ENCODE peak calls at places on chromosomes 4 and X, in ten cellular contexts. F, I, G, Q, X, P, N, B, Y and L are unnamed samples.

GRCh38 chr4:53119685-53120084 is 246.2 kb downstream of the SCFD2 start:
- DNase-seq in G (peak), F (no peak), X (peak), P (no peak), B (no peak), I (peak), Q (peak), Y (no peak), N (peak), L (peak)

GRCh38 chrX:87900320-87900908 is 382.8 kb downstream of the KLHL4 start:
- DNase-seq in G (no peak), Q (no peak), P (no peak), Y (peak), B (no peak), N (no peak), F (no peak), I (no peak), X (no peak), L (no peak)

GRCh38 chr4:52126946-52127345 is 75.8 kb downstream of the SPATA18 start:
- DNase-seq in Q (no peak), Y (no peak), F (no peak), B (no peak), I (no peak), X (no peak), G (peak), N (no peak), P (no peak), L (peak)

GRCh38 chrX:53321216-53321942 is 40.0 kb upstream of the IQSEC2 start:
- DNase-seq in N (no peak), P (no peak), X (peak), F (peak), I (peak), Y (no peak), G (no peak), Q (no peak), B (no peak), L (no peak)

GRCh38 chr4:2646386-2647149 is 109.6 kb downstream of the TNIP2 start:
- DNase-seq in Q (no peak), Y (no peak), P (no peak), B (peak), N (no peak), G (no peak), F (no peak), X (no peak), I (no peak), L (no peak)

GRCh38 chrX:135345328-135345645 is 36.0 kb downstream of the ETDC start:
- DNase-seq in Y (no peak), G (peak), F (peak), X (no peak), I (no peak), N (peak), P (peak), Q (peak), B (no peak), L (peak)

GRCh38 chr4:81042578-81043365 is 12.3 kb downstream of the BMP3 start:
- DNase-seq in B (no peak), F (no peak), G (no peak), I (no peak), X (no peak), N (no peak), Q (no peak), Y (no peak), P (no peak), L (no peak)

GRCh38 chr4:16667464-16667863 is 231.0 kb downstream of the LDB2 start:
- DNase-seq in B (no peak), I (no peak), N (peak), Q (peak), Y (no peak), G (peak), F (no peak), P (peak), X (no peak), L (peak)

GRCh38 chr4:31059753-31060522 is 339.8 kb downstream of the PCDH7 start:
- DNase-seq in G (no peak), N (no peak), B (no peak), Y (no peak), F (no peak), P (peak), Q (peak), I (no peak), X (no peak), L (peak)

GRCh38 chr4:173509031-173510001 is 20.7 kb downstream of the HAND2 start:
- DNase-seq in X (peak), B (no peak), I (peak), P (no peak), N (no peak), Y (no peak), F (no peak), G (no peak), Q (peak), L (peak)

GRCh38 chr4:108168672-108169562 is at the start of gene LEF1:
- DNase-seq in B (peak), F (no peak), Y (peak), X (peak), Q (peak), G (peak), N (peak), I (peak), P (no peak), L (peak)

GRCh38 chrX:34893741-34894140 is 48.9 kb upstream of the FAM47B start:
- DNase-seq in N (no peak), G (no peak), X (peak), P (no peak), B (no peak), F (no peak), Y (no peak), Q (peak), I (no peak), L (peak)

GRCh38 chrX:1546601-1547275 is 9.8 kb upstream of the P2RY8 start:
- DNase-seq in F (no peak), B (no peak), I (no peak), Y (peak), N (no peak), X (no peak), G (no peak), Q (no peak), P (no peak), L (no peak)

GRCh38 chr4:89640620-89641366 is 196.2 kb downstream of the SNCA start:
- DNase-seq in I (peak), X (peak), F (peak), Y (no peak), N (peak), Q (peak), G (peak), P (no peak), B (peak), L (peak)

GRCh38 chr4:53863731-53864130 is 200.7 kb downstream of the CHIC2 start:
- DNase-seq in N (no peak), Y (no peak), X (peak), Q (peak), B (no peak), G (no peak), I (no peak), F (no peak), P (no peak), L (peak)

DNA sequence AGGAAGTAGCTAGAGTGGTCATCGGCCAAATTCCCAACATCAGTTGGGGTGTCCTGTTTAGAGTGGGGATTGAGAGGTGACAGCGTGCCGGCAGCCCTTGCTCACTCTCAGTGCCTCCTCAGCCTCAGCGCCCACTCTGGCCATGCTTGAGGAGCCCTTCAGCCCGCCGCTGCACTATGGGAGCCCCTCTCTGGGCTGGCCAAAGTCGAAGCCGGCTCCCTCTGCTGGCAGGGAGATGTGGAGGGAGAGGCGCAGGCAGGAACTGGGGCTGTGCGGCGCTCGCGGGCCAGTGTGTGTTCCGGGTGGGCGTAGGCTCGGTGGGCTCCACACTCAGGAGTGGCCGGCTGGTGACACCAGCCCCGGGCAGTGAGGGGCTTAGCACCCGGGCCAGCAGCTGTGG is 7.1 kb upstream of the CENPU start:
- DNase-seq in Q (no peak), G (no peak), F (no peak), B (no peak), X (no peak), N (no peak), Y (no peak), P (no peak), I (no peak), L (no peak)
- TF ChIP-seq CTCF in Q (no peak), G (no peak), F (no peak), B (no peak), X (no peak), N (no peak), Y (no peak), P (no peak), I (no peak), L (no peak)

GRCh38 chr4:48127882-48128394 is 6.1 kb downstream of the TXK start:
- DNase-seq in Y (peak), B (peak), P (peak), F (peak), N (peak), X (peak), I (peak), Q (peak), G (peak), L (peak)
- TF ChIP-seq CTCF in Y (peak), B (peak), P (peak), F (peak), N (peak), X (peak), I (peak), Q (peak), G (peak), L (peak)

DNA sequence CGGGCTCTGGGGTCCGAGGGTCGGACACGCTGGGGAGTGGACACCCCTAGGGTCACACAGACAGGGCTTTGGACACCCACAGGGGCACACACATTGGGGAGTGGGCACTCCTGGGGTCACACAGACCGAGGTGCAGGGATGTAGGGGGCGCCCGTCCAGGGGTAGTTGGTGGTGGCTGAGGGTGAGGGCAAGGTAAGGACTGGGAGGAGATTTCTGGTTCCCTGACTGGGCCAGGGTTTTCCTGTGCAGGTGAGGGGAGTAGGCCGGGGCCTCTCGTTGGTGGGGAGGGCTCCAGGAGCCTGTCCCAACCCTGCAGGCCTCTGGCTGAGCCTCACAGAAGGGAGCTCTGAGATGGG is 21.9 kb upstream of the WDR45 start:
- DNase-seq in B (no peak), Q (no peak), N (no peak), X (no peak), Y (no peak), G (no peak), F (no peak), I (no peak), P (no peak), L (no peak)
- TF ChIP-seq CTCF in B (no peak), Q (no peak), N (no peak), X (peak), Y (no peak), G (peak), F (no peak), I (peak), P (no peak), L (no peak)

GRCh38 chr4:83036991-83037390 is 2.0 kb downstream of the COPS4 start:
- DNase-seq in Q (no peak), Y (no peak), P (no peak), G (no peak), X (no peak), F (no peak), I (no peak), B (no peak), N (no peak), L (no peak)

GRCh38 chr4:83040269-83040668 is 5.3 kb downstream of the COPS4 start:
- DNase-seq in Q (no peak), N (no peak), Y (no peak), X (no peak), F (no peak), P (no peak), G (no peak), B (no peak), I (peak), L (no peak)

GRCh38 chr4:83028976-83029375 is 6.0 kb upstream of the COPS4 start:
- DNase-seq in X (no peak), Y (no peak), F (no peak), Q (no peak), B (no peak), I (no peak), N (no peak), G (no peak), P (no peak), L (no peak)

GRCh38 chr4:83029688-83030087 is 5.3 kb upstream of the COPS4 start:
- DNase-seq in G (no peak), Y (no peak), P (no peak), I (no peak), X (no peak), N (no peak), B (no peak), Q (no peak), F (no peak), L (no peak)

DNA sequence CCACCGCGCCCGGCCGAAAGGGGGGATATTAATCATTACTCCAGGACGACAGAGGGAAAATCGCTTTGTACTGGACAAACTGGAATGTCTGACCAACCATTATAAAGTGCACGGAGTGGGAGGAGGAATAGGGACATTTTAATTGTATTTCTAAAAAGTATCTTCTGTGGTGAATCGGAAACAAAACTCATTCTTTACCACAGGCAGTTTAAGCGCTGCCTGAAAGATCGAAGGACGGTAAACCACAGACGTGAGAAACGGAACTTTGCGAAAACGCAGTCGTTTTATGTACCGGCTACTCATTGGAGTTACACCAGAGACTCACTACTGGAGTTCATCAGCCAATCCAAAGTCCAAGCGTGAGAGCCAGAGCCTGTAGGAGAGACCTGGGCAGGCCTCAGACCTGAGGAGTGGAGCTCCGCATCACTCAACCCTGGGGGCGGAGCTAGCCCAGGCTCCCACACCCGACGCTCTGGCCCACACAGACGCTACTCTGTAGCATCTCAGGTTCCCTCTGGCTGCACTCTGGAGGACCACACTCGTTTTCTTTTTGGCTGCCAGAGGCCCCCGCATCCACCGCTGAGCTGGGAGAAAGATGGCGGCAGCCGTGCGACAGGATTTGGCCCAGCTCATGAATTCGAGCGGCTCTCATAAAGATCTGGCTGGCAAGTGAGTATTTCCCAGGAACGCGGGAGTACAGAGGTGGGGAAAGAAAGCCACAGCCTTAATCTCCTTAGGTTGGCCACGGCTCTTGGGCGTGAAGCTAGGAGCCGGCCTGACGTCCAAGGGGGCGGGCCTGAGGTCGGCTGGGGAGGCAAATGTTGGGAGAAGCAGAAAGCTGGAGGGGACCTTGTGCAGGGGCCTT is at the start of gene COPS4:
- DNase-seq in B (peak), G (peak), X (peak), Y (peak), N (peak), F (peak), Q (peak), P (peak), I (peak), L (peak)
- TF ChIP-seq CTCF in B (peak), G (peak), X (peak), Y (peak), N (peak), F (peak), Q (peak), P (peak), I (peak), L (peak)

DNA sequence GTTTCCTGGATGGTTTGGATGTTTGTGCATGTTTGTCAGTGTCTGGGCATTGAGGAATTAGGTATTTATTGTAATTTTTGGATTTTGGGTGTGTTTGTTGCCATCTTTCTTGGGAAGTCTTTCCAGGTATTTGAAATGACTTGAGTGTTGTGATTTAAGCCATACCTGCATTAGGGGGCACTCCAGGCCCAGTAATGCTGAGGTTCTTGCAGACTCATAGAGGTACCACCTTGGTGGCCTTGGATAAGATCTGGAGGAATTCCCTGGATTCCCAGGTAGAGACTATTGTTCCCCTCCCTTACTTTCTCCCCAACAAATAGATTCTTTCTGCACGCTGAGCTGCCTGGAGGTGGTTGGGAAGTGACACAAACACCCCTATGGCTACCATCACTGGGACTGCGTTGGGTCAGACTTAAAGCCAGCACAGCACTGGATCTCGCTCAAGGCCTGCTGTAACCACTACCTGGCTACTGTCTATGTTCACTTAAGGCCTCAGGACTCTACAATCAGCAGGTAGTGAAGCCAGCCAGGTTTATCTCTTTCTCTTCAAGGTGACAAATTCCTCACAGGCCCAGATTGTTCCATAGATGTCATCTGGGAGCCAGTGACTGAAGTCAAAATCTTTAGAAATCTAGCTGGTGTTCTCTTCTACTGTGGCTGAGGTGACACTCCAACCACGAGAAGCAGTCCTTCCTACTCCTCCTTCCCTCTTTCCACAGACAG is 643.6 kb downstream of the PDHA2 start:
- DNase-seq in N (peak), Q (no peak), G (no peak), X (peak), I (peak), B (no peak), F (no peak), P (no peak), Y (no peak), L (no peak)
- TF ChIP-seq CTCF in N (peak), Q (no peak), G (peak), X (no peak), I (peak), B (no peak), F (peak), P (no peak), Y (no peak), L (no peak)

DNA sequence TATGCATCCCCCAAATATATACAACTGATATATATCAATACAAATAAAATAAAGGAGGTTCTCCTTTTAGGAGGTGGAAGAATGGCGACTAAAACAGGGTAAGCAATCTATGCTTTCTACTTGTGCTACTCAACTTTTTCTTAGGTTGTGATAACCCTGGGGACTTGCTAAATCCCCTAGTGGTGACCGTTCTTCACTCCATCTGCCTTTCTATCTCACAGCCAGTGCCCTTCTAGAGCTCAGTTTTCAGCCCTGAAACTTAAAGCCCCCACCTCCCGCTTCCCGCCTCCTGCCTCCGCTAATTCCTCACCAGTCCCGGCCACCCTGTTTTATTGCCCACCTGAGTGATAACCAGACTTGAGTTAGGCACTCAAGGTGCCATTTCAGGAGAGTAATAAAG is 15.5 kb upstream of the ESX1 start:
- DNase-seq in B (no peak), Y (no peak), N (no peak), Q (no peak), I (peak), F (no peak), G (no peak), X (no peak), P (no peak), L (no peak)
- TF ChIP-seq CTCF in B (no peak), Y (no peak), N (no peak), Q (no peak), I (peak), F (no peak), G (peak), X (no peak), P (no peak), L (peak)

GRCh38 chrX:138775501-138775900 is 64.0 kb upstream of the FGF13 start:
- DNase-seq in N (peak), Y (no peak), F (no peak), B (no peak), G (no peak), I (peak), Q (peak), X (peak), P (no peak), L (peak)

GRCh38 chrX:138777230-138777629 is 65.7 kb upstream of the FGF13 start:
- DNase-seq in Y (no peak), B (no peak), N (no peak), I (peak), Q (no peak), P (no peak), F (no peak), X (no peak), G (no peak), L (no peak)
- TF ChIP-seq CTCF in Y (no peak), B (no peak), N (no peak), I (peak), Q (no peak), P (no peak), F (no peak), X (no peak), G (no peak), L (no peak)

GRCh38 chr4:71526626-71527406 is 188.0 kb downstream of the SLC4A4 start:
- DNase-seq in G (no peak), B (no peak), I (peak), X (no peak), P (no peak), F (no peak), N (no peak), Q (no peak), Y (no peak), L (no peak)
- TF ChIP-seq CTCF in G (peak), B (no peak), I (peak), X (no peak), P (peak), F (no peak), N (no peak), Q (peak), Y (peak), L (peak)

GRCh38 chrX:153689654-153690465 is 2.1 kb downstream of the SLC6A8 start:
- DNase-seq in I (peak), Q (no peak), B (no peak), G (no peak), F (no peak), P (no peak), Y (no peak), X (no peak), N (no peak), L (no peak)
- TF ChIP-seq CTCF in I (peak), Q (peak), B (no peak), G (peak), F (no peak), P (no peak), Y (no peak), X (no peak), N (peak), L (peak)

GRCh38 chrX:40076750-40077149 is 21.0 kb downstream of the BCOR start:
- DNase-seq in X (no peak), G (no peak), P (no peak), I (no peak), N (no peak), F (no peak), Q (peak), Y (no peak), B (no peak), L (no peak)

GRCh38 chrX:40078489-40079288 is 19.1 kb downstream of the BCOR start:
- DNase-seq in F (no peak), B (no peak), Y (no peak), I (peak), Q (no peak), P (no peak), G (no peak), X (no peak), N (no peak), L (no peak)

GRCh38 chrX:40077906-40078305 is 19.9 kb downstream of the BCOR start:
- DNase-seq in P (no peak), F (no peak), N (no peak), B (no peak), X (no peak), G (no peak), Y (no peak), I (no peak), Q (no peak), L (no peak)

GRCh38 chrX:40074959-40075332 is 22.8 kb downstream of the BCOR start:
- DNase-seq in I (no peak), Q (no peak), P (no peak), F (no peak), Y (no peak), X (no peak), B (no peak), N (no peak), G (no peak), L (no peak)

GRCh38 chrX:40077176-40077575 is 20.6 kb downstream of the BCOR start:
- DNase-seq in B (no peak), G (no peak), Y (no peak), I (no peak), F (no peak), P (no peak), N (no peak), X (no peak), Q (no peak), L (no peak)
- TF ChIP-seq CTCF in B (no peak), G (no peak), Y (no peak), I (no peak), F (no peak), P (no peak), N (no peak), X (no peak), Q (no peak), L (no peak)